ENCODE peak calls at places on chromosomes 13 and 19, in ten cellular contexts. One of them, this sample, is unnamed.

GRCh38 chr13:113073942-113074341 is 31.6 kb upstream of the F7 start:
- DNase-seq in CD4-positive, alpha-beta memory T cell: no peak
- DNase-seq in AG04450: no peak
- DNase-seq in kidney epithelial cell: no peak
- DNase-seq in OCI-LY7: no peak
- DNase-seq in aorta: no peak
- DNase-seq in transverse colon: no peak
- DNase-seq in cardiac muscle cell: no peak
- DNase-seq in psoas muscle: peak; percentile 9
- DNase-seq in fibroblast of pulmonary artery: no peak
- DNase-seq in this sample: no peak

GRCh38 chr13:93535256-93535655 is 308.6 kb downstream of the GPC6 start:
- DNase-seq in CD4-positive, alpha-beta memory T cell: no peak
- DNase-seq in AG04450: no peak
- DNase-seq in kidney epithelial cell: no peak
- DNase-seq in OCI-LY7: no peak
- DNase-seq in aorta: no peak
- DNase-seq in transverse colon: no peak
- DNase-seq in cardiac muscle cell: no peak
- DNase-seq in psoas muscle: no peak
- DNase-seq in fibroblast of pulmonary artery: peak; percentile 30
- DNase-seq in this sample: no peak

GRCh38 chr19:4624301-4624700 is 15.0 kb upstream of the TNFAIP8L1 start:
- DNase-seq in CD4-positive, alpha-beta memory T cell: no peak
- DNase-seq in AG04450: no peak
- DNase-seq in kidney epithelial cell: no peak
- DNase-seq in OCI-LY7: no peak
- DNase-seq in aorta: no peak
- DNase-seq in transverse colon: no peak
- DNase-seq in cardiac muscle cell: peak; percentile 46
- DNase-seq in psoas muscle: no peak
- DNase-seq in fibroblast of pulmonary artery: no peak
- DNase-seq in this sample: no peak

GRCh38 chr19:29385191-29385795 is 140.5 kb upstream of the VSTM2B start:
- DNase-seq in CD4-positive, alpha-beta memory T cell: no peak
- DNase-seq in AG04450: no peak
- DNase-seq in kidney epithelial cell: no peak
- DNase-seq in OCI-LY7: no peak
- DNase-seq in aorta: peak; percentile 70
- DNase-seq in transverse colon: no peak
- DNase-seq in cardiac muscle cell: no peak
- DNase-seq in psoas muscle: no peak
- DNase-seq in fibroblast of pulmonary artery: no peak
- DNase-seq in this sample: no peak

GRCh38 chr13:73681015-73681414 is 453.2 kb downstream of the KLF12 start:
- DNase-seq in CD4-positive, alpha-beta memory T cell: no peak
- DNase-seq in AG04450: no peak
- DNase-seq in kidney epithelial cell: no peak
- DNase-seq in OCI-LY7: no peak
- DNase-seq in aorta: no peak
- DNase-seq in transverse colon: no peak
- DNase-seq in cardiac muscle cell: no peak
- DNase-seq in psoas muscle: no peak
- DNase-seq in fibroblast of pulmonary artery: no peak
- DNase-seq in this sample: no peak

GRCh38 chr19:2982983-2983350 is 5.6 kb downstream of the TLE6 start:
- DNase-seq in CD4-positive, alpha-beta memory T cell: no peak
- DNase-seq in AG04450: peak; percentile 61
- DNase-seq in kidney epithelial cell: no peak
- DNase-seq in OCI-LY7: no peak
- DNase-seq in aorta: peak; percentile 97
- DNase-seq in transverse colon: peak; percentile 78
- DNase-seq in cardiac muscle cell: peak; percentile 42
- DNase-seq in psoas muscle: peak; percentile 92
- DNase-seq in fibroblast of pulmonary artery: peak; percentile 91
- DNase-seq in this sample: no peak

GRCh38 chr13:60111726-60112125 is 52.0 kb downstream of the DIAPH3 start:
- DNase-seq in CD4-positive, alpha-beta memory T cell: no peak
- DNase-seq in AG04450: no peak
- DNase-seq in kidney epithelial cell: no peak
- DNase-seq in OCI-LY7: no peak
- DNase-seq in aorta: no peak
- DNase-seq in transverse colon: no peak
- DNase-seq in cardiac muscle cell: no peak
- DNase-seq in psoas muscle: no peak
- DNase-seq in fibroblast of pulmonary artery: peak; percentile 31
- DNase-seq in this sample: no peak

GRCh38 chr19:2478756-2479555 is 3.0 kb downstream of the GADD45B start:
- DNase-seq in CD4-positive, alpha-beta memory T cell: peak; percentile 75
- DNase-seq in AG04450: no peak
- DNase-seq in kidney epithelial cell: no peak
- DNase-seq in OCI-LY7: peak; percentile 71
- DNase-seq in aorta: peak; percentile 93
- DNase-seq in transverse colon: peak; percentile 82
- DNase-seq in cardiac muscle cell: no peak
- DNase-seq in psoas muscle: peak; percentile 89
- DNase-seq in fibroblast of pulmonary artery: peak; percentile 82
- DNase-seq in this sample: no peak

GRCh38 chr13:113997845-113998751 is 24.2 kb upstream of the C13orf46 start:
- DNase-seq in CD4-positive, alpha-beta memory T cell: no peak
- DNase-seq in AG04450: peak; percentile 47
- DNase-seq in kidney epithelial cell: no peak
- DNase-seq in OCI-LY7: no peak
- DNase-seq in aorta: peak; percentile 90
- DNase-seq in transverse colon: peak; percentile 33
- DNase-seq in cardiac muscle cell: no peak
- DNase-seq in psoas muscle: peak; percentile 77
- DNase-seq in fibroblast of pulmonary artery: peak; percentile 50
- DNase-seq in this sample: no peak

GRCh38 chr19:35731779-35732405 is 10.4 kb downstream of the IGFLR1 start:
- DNase-seq in CD4-positive, alpha-beta memory T cell: no peak
- DNase-seq in AG04450: no peak
- DNase-seq in kidney epithelial cell: no peak
- DNase-seq in OCI-LY7: no peak
- DNase-seq in aorta: no peak
- DNase-seq in transverse colon: no peak
- DNase-seq in cardiac muscle cell: no peak
- DNase-seq in psoas muscle: no peak
- DNase-seq in fibroblast of pulmonary artery: no peak
- DNase-seq in this sample: no peak

GRCh38 chr13:44903596-44903995 is 85.7 kb downstream of the NUFIP1 start:
- DNase-seq in CD4-positive, alpha-beta memory T cell: no peak
- DNase-seq in AG04450: peak; percentile 64
- DNase-seq in kidney epithelial cell: no peak
- DNase-seq in OCI-LY7: no peak
- DNase-seq in aorta: peak; percentile 93
- DNase-seq in transverse colon: peak; percentile 70
- DNase-seq in cardiac muscle cell: no peak
- DNase-seq in psoas muscle: peak; percentile 94
- DNase-seq in fibroblast of pulmonary artery: peak; percentile 97
- DNase-seq in this sample: no peak

GRCh38 chr13:99057310-99057975 is 79.6 kb upstream of the DOCK9 start:
- DNase-seq in CD4-positive, alpha-beta memory T cell: no peak
- DNase-seq in AG04450: no peak
- DNase-seq in kidney epithelial cell: no peak
- DNase-seq in OCI-LY7: no peak
- DNase-seq in aorta: no peak
- DNase-seq in transverse colon: no peak
- DNase-seq in cardiac muscle cell: no peak
- DNase-seq in psoas muscle: no peak
- DNase-seq in fibroblast of pulmonary artery: peak; percentile 68
- DNase-seq in this sample: no peak

GRCh38 chr19:10270180-10270615 is 722 bp upstream of the ICAM1 start:
- DNase-seq in CD4-positive, alpha-beta memory T cell: peak; percentile 72
- DNase-seq in AG04450: no peak
- DNase-seq in kidney epithelial cell: no peak
- DNase-seq in OCI-LY7: no peak
- DNase-seq in aorta: peak; percentile 91
- DNase-seq in transverse colon: peak; percentile 82
- DNase-seq in cardiac muscle cell: no peak
- DNase-seq in psoas muscle: peak; percentile 84
- DNase-seq in fibroblast of pulmonary artery: peak; percentile 53
- DNase-seq in this sample: no peak

GRCh38 chr19:16160943-16161560 is 12.3 kb downstream of the CIB3 start:
- DNase-seq in CD4-positive, alpha-beta memory T cell: no peak
- DNase-seq in AG04450: peak; percentile 27
- DNase-seq in kidney epithelial cell: peak; percentile 37
- DNase-seq in OCI-LY7: no peak
- DNase-seq in aorta: no peak
- DNase-seq in transverse colon: peak; percentile 47
- DNase-seq in cardiac muscle cell: no peak
- DNase-seq in psoas muscle: no peak
- DNase-seq in fibroblast of pulmonary artery: peak; percentile 40
- DNase-seq in this sample: no peak

GRCh38 chr19:55437410-55437809 is 5.7 kb downstream of the SHISA7 start:
- DNase-seq in CD4-positive, alpha-beta memory T cell: no peak
- DNase-seq in AG04450: no peak
- DNase-seq in kidney epithelial cell: no peak
- DNase-seq in OCI-LY7: no peak
- DNase-seq in aorta: no peak
- DNase-seq in transverse colon: no peak
- DNase-seq in cardiac muscle cell: peak; percentile 90
- DNase-seq in psoas muscle: peak; percentile 60
- DNase-seq in fibroblast of pulmonary artery: peak; percentile 73
- DNase-seq in this sample: no peak

GRCh38 chr13:31862828-31863227 is 123.5 kb downstream of the RXFP2 start:
- DNase-seq in CD4-positive, alpha-beta memory T cell: no peak
- DNase-seq in AG04450: no peak
- DNase-seq in kidney epithelial cell: no peak
- DNase-seq in OCI-LY7: no peak
- DNase-seq in aorta: no peak
- DNase-seq in transverse colon: no peak
- DNase-seq in cardiac muscle cell: no peak
- DNase-seq in psoas muscle: no peak
- DNase-seq in fibroblast of pulmonary artery: no peak
- DNase-seq in this sample: no peak

GRCh38 chr19:16244091-16244490 is 46.4 kb downstream of the AP1M1 start:
- DNase-seq in CD4-positive, alpha-beta memory T cell: no peak
- DNase-seq in AG04450: peak; percentile 57
- DNase-seq in kidney epithelial cell: no peak
- DNase-seq in OCI-LY7: no peak
- DNase-seq in aorta: no peak
- DNase-seq in transverse colon: no peak
- DNase-seq in cardiac muscle cell: no peak
- DNase-seq in psoas muscle: no peak
- DNase-seq in fibroblast of pulmonary artery: peak; percentile 50
- DNase-seq in this sample: peak; percentile 70

DNA sequence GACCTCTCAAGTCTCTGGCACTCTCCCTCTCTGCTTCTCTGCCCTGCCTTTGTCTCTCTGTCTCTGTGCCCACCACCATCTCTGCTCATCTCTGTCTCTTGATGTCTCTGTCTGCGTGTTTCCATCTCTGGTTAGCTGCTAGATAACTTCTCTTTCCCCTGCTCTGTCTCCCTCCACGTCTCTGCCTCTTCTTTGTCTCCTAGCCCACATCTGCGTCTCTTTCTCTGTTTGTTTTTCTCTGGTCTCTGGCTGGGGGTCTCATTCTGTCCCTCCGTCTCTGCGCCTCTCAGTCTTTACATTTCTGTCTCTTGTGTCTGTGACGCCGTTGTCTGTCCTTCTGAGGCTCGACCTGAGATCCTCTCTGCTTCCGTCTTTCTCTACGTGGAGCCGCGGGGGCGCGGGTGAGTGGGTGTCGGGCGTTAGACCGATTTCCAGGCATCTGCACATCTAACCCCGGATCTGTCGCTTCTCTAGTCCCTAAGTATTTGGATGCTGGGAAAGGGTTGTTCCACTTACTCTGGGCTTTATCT is 386 bp downstream of the GIPR start:
- DNase-seq in CD4-positive, alpha-beta memory T cell: peak; percentile 33
- DNase-seq in AG04450: no peak
- DNase-seq in kidney epithelial cell: no peak
- DNase-seq in OCI-LY7: no peak
- DNase-seq in aorta: no peak
- DNase-seq in transverse colon: peak; percentile 34
- DNase-seq in cardiac muscle cell: no peak
- DNase-seq in psoas muscle: no peak
- DNase-seq in fibroblast of pulmonary artery: no peak
- DNase-seq in this sample: no peak
- H3K4me3 ChIP-seq in CD4-positive, alpha-beta memory T cell: peak overlapping the region; percentile 73
- H3K4me3 ChIP-seq in AG04450: peak overlapping the region; percentile 60
- H3K4me3 ChIP-seq in kidney epithelial cell: peak overlapping the region; percentile 18
- H3K4me3 ChIP-seq in OCI-LY7: peak overlapping the region; percentile 70
- H3K4me3 ChIP-seq in aorta: no peak overlapping the region
- H3K4me3 ChIP-seq in transverse colon: peak overlapping the region; percentile 50
- H3K4me3 ChIP-seq in cardiac muscle cell: peak overlapping the region; percentile 73
- H3K4me3 ChIP-seq in psoas muscle: peak overlapping the region; percentile 53
- H3K4me3 ChIP-seq in fibroblast of pulmonary artery: peak overlapping the region; percentile 21
- H3K4me3 ChIP-seq in this sample: peak overlapping the region; percentile 66

GRCh38 chr13:110417537-110417908 is 110.4 kb downstream of the COL4A2 start:
- DNase-seq in CD4-positive, alpha-beta memory T cell: no peak
- DNase-seq in AG04450: no peak
- DNase-seq in kidney epithelial cell: no peak
- DNase-seq in OCI-LY7: no peak
- DNase-seq in aorta: no peak
- DNase-seq in transverse colon: no peak
- DNase-seq in cardiac muscle cell: peak; percentile 37
- DNase-seq in psoas muscle: no peak
- DNase-seq in fibroblast of pulmonary artery: no peak
- DNase-seq in this sample: no peak
- H3K4me3 ChIP-seq in CD4-positive, alpha-beta memory T cell: no peak overlapping the region
- H3K4me3 ChIP-seq in AG04450: no peak overlapping the region
- H3K4me3 ChIP-seq in kidney epithelial cell: no peak overlapping the region
- H3K4me3 ChIP-seq in OCI-LY7: no peak overlapping the region
- H3K4me3 ChIP-seq in aorta: no peak overlapping the region
- H3K4me3 ChIP-seq in transverse colon: no peak overlapping the region
- H3K4me3 ChIP-seq in cardiac muscle cell: no peak overlapping the region
- H3K4me3 ChIP-seq in psoas muscle: peak overlapping the region; percentile 50
- H3K4me3 ChIP-seq in fibroblast of pulmonary artery: no peak overlapping the region
- H3K4me3 ChIP-seq in this sample: no peak overlapping the region

GRCh38 chr19:23762548-23762883 is 3.8 kb upstream of the ZNF681 start:
- DNase-seq in CD4-positive, alpha-beta memory T cell: no peak
- DNase-seq in AG04450: no peak
- DNase-seq in kidney epithelial cell: no peak
- DNase-seq in OCI-LY7: no peak
- DNase-seq in aorta: no peak
- DNase-seq in transverse colon: no peak
- DNase-seq in cardiac muscle cell: no peak
- DNase-seq in psoas muscle: no peak
- DNase-seq in fibroblast of pulmonary artery: no peak
- DNase-seq in this sample: no peak
- H3K4me3 ChIP-seq in CD4-positive, alpha-beta memory T cell: peak overlapping the region; percentile 98
- H3K4me3 ChIP-seq in AG04450: peak overlapping the region; percentile 66
- H3K4me3 ChIP-seq in kidney epithelial cell: peak overlapping the region; percentile 72
- H3K4me3 ChIP-seq in OCI-LY7: peak overlapping the region; percentile 85
- H3K4me3 ChIP-seq in aorta: peak overlapping the region; percentile 53
- H3K4me3 ChIP-seq in transverse colon: peak overlapping the region; percentile 79
- H3K4me3 ChIP-seq in cardiac muscle cell: peak overlapping the region; percentile 43
- H3K4me3 ChIP-seq in psoas muscle: peak overlapping the region; percentile 70
- H3K4me3 ChIP-seq in fibroblast of pulmonary artery: peak overlapping the region; percentile 61
- H3K4me3 ChIP-seq in this sample: no peak overlapping the region

GRCh38 chr19:33780251-33780650 is 16.4 kb upstream of the KCTD15 start:
- DNase-seq in CD4-positive, alpha-beta memory T cell: no peak
- DNase-seq in AG04450: no peak
- DNase-seq in kidney epithelial cell: no peak
- DNase-seq in OCI-LY7: no peak
- DNase-seq in aorta: no peak
- DNase-seq in transverse colon: no peak
- DNase-seq in cardiac muscle cell: no peak
- DNase-seq in psoas muscle: no peak
- DNase-seq in fibroblast of pulmonary artery: no peak
- DNase-seq in this sample: no peak
- H3K4me3 ChIP-seq in CD4-positive, alpha-beta memory T cell: no peak overlapping the region
- H3K4me3 ChIP-seq in AG04450: no peak overlapping the region
- H3K4me3 ChIP-seq in kidney epithelial cell: no peak overlapping the region
- H3K4me3 ChIP-seq in OCI-LY7: no peak overlapping the region
- H3K4me3 ChIP-seq in aorta: no peak overlapping the region
- H3K4me3 ChIP-seq in transverse colon: no peak overlapping the region
- H3K4me3 ChIP-seq in cardiac muscle cell: no peak overlapping the region
- H3K4me3 ChIP-seq in psoas muscle: no peak overlapping the region
- H3K4me3 ChIP-seq in fibroblast of pulmonary artery: no peak overlapping the region
- H3K4me3 ChIP-seq in this sample: no peak overlapping the region

GRCh38 chr19:33263325-33264023 is 37.8 kb upstream of the SLC7A10 start:
- DNase-seq in CD4-positive, alpha-beta memory T cell: no peak
- DNase-seq in AG04450: no peak
- DNase-seq in kidney epithelial cell: no peak
- DNase-seq in OCI-LY7: no peak
- DNase-seq in aorta: no peak
- DNase-seq in transverse colon: no peak
- DNase-seq in cardiac muscle cell: no peak
- DNase-seq in psoas muscle: no peak
- DNase-seq in fibroblast of pulmonary artery: no peak
- DNase-seq in this sample: no peak
- H3K4me3 ChIP-seq in CD4-positive, alpha-beta memory T cell: no peak overlapping the region
- H3K4me3 ChIP-seq in AG04450: no peak overlapping the region
- H3K4me3 ChIP-seq in kidney epithelial cell: no peak overlapping the region
- H3K4me3 ChIP-seq in OCI-LY7: no peak overlapping the region
- H3K4me3 ChIP-seq in aorta: no peak overlapping the region
- H3K4me3 ChIP-seq in transverse colon: no peak overlapping the region
- H3K4me3 ChIP-seq in cardiac muscle cell: no peak overlapping the region
- H3K4me3 ChIP-seq in psoas muscle: no peak overlapping the region
- H3K4me3 ChIP-seq in fibroblast of pulmonary artery: no peak overlapping the region
- H3K4me3 ChIP-seq in this sample: no peak overlapping the region

This sample was measured in Jurkat, Clone E6-1.